ENCODE peak calls at places on chromosomes 5 and 9, in four cellular contexts. E, F, P and Y are unnamed samples.

GRCh38 chr9:133204335-133204992 is 4.6 kb downstream of the OBP2B start:
- DNase-seq in E (no peak), F (no peak), P (no peak), Y (no peak)

GRCh38 chr9:89695441-89695891 is 90.7 kb downstream of the GADD45G start:
- DNase-seq in E (no peak), F (no peak), P (no peak), Y (no peak)

GRCh38 chr9:38227656-38228055 is 158.6 kb upstream of the SHB start:
- DNase-seq in E (no peak), F (peak), P (no peak), Y (peak)

GRCh38 chr9:5625916-5626315 is 3.0 kb upstream of the RIC1 start:
- DNase-seq in E (no peak), F (no peak), P (no peak), Y (peak)

GRCh38 chr5:154309805-154310204 is 119.3 kb downstream of the GALNT10 start:
- DNase-seq in E (no peak), F (no peak), P (no peak), Y (no peak)

GRCh38 chr5:154606246-154606645 is 128.2 kb upstream of the HAND1 start:
- DNase-seq in E (no peak), F (no peak), P (no peak), Y (no peak)

GRCh38 chr9:88593537-88594185 is 58.7 kb downstream of the NXNL2 start:
- DNase-seq in E (peak), F (peak), P (peak), Y (peak)

GRCh38 chr5:151022511-151023018 is 2.2 kb downstream of the GPX3 start:
- DNase-seq in E (no peak), F (no peak), P (no peak), Y (no peak)

GRCh38 chr9:13975628-13976250 is 338.2 kb downstream of the NFIB start:
- DNase-seq in E (no peak), F (no peak), P (no peak), Y (no peak)

GRCh38 chr9:738209-738915 is 103.1 kb upstream of the DMRT1 start:
- DNase-seq in E (no peak), F (no peak), P (peak), Y (peak)

GRCh38 chr9:133979921-133980863 is 11.9 kb downstream of the VAV2 start:
- DNase-seq in E (no peak), F (no peak), P (no peak), Y (no peak)

GRCh38 chr9:18122156-18122555 is 351.8 kb upstream of the ADAMTSL1 start:
- DNase-seq in E (no peak), F (no peak), P (no peak), Y (no peak)

GRCh38 chr9:84297162-84297821 is 43.3 kb downstream of the SLC28A3 start:
- DNase-seq in E (no peak), F (no peak), P (no peak), Y (no peak)

GRCh38 chr9:14272924-14273528 is 40.9 kb downstream of the NFIB start:
- DNase-seq in E (no peak), F (no peak), P (peak), Y (no peak)

GRCh38 chr9:14670718-14671117 is 22.5 kb downstream of the ZDHHC21 start:
- DNase-seq in E (no peak), F (no peak), P (no peak), Y (no peak)

GRCh38 chr5:9930156-9930555 is 300.0 kb upstream of the TAS2R1 start:
- DNase-seq in E (no peak), F (no peak), P (no peak), Y (no peak)

GRCh38 chr5:122145906-122146305 is 16.6 kb downstream of the ZNF474 start:
- DNase-seq in E (no peak), F (no peak), P (no peak), Y (no peak)

GRCh38 chr5:176180339-176180738 is 57.9 kb upstream of the SIMC1 start:
- DNase-seq in E (no peak), F (no peak), P (no peak), Y (no peak)

GRCh38 chr5:135193213-135194125 is 159.4 kb upstream of the PITX1 start:
- DNase-seq in E (no peak), F (no peak), P (no peak), Y (no peak)

GRCh38 chr5:68074048-68074632 is 141.4 kb upstream of the PIK3R1 start:
- DNase-seq in E (no peak), F (no peak), P (no peak), Y (peak)

GRCh38 chr5:62312036-62312435 is 6.0 kb downstream of the KIF2A start:
- DNase-seq in E (no peak), F (no peak), P (no peak), Y (no peak)

GRCh38 chr5:158718738-158719505 is 380.8 kb downstream of the EBF1 start:
- DNase-seq in E (no peak), F (no peak), P (no peak), Y (peak)